ENCODE peak calls at places on chromosomes 3 and 15, in four cellular contexts. H is lung, W is PC-9, N is suprapubic skin. C is an unnamed sample.

GRCh38 chr3:159432721-159433300 is 555.8 kb upstream of the IL12A start:
- DNase-seq in H (no peak), N (no peak), W (no peak), C (no peak)

GRCh38 chr3:64634461-64634860 is 53.3 kb downstream of the ADAMTS9 start:
- DNase-seq in N (no peak), W (no peak), H (no peak), C (no peak)

GRCh38 chr3:36877930-36878685 is 66.7 kb downstream of the TRANK1 start:
- DNase-seq in H (no peak), W (no peak), N (no peak), C (no peak)

GRCh38 chr3:126914226-126914625 is 68.7 kb upstream of the PLXNA1 start:
- DNase-seq in N (no peak), H (no peak), W (no peak), C (no peak)

GRCh38 chr3:13002398-13003124 is 70.7 kb downstream of the IQSEC1 start:
- DNase-seq in N (no peak), H (no peak), W (no peak), C (no peak)

GRCh38 chr15:45790325-45790943 is 155.6 kb downstream of the SQOR start:
- DNase-seq in N (no peak), H (no peak), W (no peak), C (no peak)

GRCh38 chr3:55721716-55722484 is 234.8 kb upstream of the WNT5A start:
- DNase-seq in N (no peak), W (peak; percentile 53), H (peak; percentile 34), C (no peak)

GRCh38 chr3:10845240-10845761 is 29.3 kb downstream of the SLC6A11 start:
- DNase-seq in H (peak; percentile 30), W (no peak), N (no peak), C (no peak)

GRCh38 chr3:52277071-52277964 is 1.1 kb downstream of the WDR82 start:
- DNase-seq in N (no peak), W (peak; percentile 58), H (peak; percentile 82), C (peak; percentile 60)

GRCh38 chr3:46542344-46542743 is 23.8 kb downstream of the LRRC2 start:
- DNase-seq in H (peak; percentile 10), W (no peak), N (peak; percentile 1), C (no peak)

GRCh38 chr3:149501524-149501923 is 27.0 kb downstream of the TM4SF4 start:
- DNase-seq in N (no peak), W (peak; percentile 22), H (no peak), C (peak; percentile 76)

GRCh38 chr3:113297741-113298320 is 86.5 kb downstream of the BOC start:
- DNase-seq in N (no peak), W (no peak), H (no peak), C (no peak)

GRCh38 chr15:25541228-25541627 is 102.4 kb upstream of the UBE3A start:
- DNase-seq in W (no peak), N (no peak), H (no peak), C (no peak)

GRCh38 chr3:42683875-42684593 is 1.3 kb upstream of the KLHL40 start:
- DNase-seq in W (peak; percentile 56), H (peak; percentile 53), N (no peak), C (peak; percentile 95)

GRCh38 chr15:69185706-69186105 is 25.3 kb downstream of the GLCE start:
- DNase-seq in H (no peak), W (no peak), N (no peak), C (no peak)

GRCh38 chr15:97748576-97748975 is 211.9 kb upstream of the ARRDC4 start:
- DNase-seq in H (no peak), W (no peak), N (no peak), C (no peak)

GRCh38 chr3:179651687-179652466 is 963 bp upstream of the USP13 start:
- DNase-seq in W (no peak), N (no peak), H (no peak), C (no peak)

GRCh38 chr3:155602307-155602706 is 142.6 kb downstream of the PLCH1 start:
- DNase-seq in H (no peak), N (no peak), W (no peak), C (no peak)

GRCh38 chr3:117914540-117914939 is 1120.1 kb downstream of the IGSF11 start:
- DNase-seq in N (no peak), W (no peak), H (no peak), C (no peak)

GRCh38 chr3:70096376-70097055 is 97.0 kb downstream of the SAMMSON start:
- DNase-seq in H (no peak), N (no peak), W (no peak), C (no peak)

GRCh38 chr3:178583963-178584575 is 47.8 kb downstream of the KCNMB2 start:
- DNase-seq in H (no peak), N (no peak), W (no peak), C (no peak)

GRCh38 chr15:74173545-74174215 is at the start of gene ISLR:
- DNase-seq in W (no peak), H (no peak), N (peak; percentile 80), C (peak; percentile 70)

GRCh38 chr3:158791259-158791920 is 10.5 kb upstream of the MFSD1 start:
- DNase-seq in N (no peak), H (no peak), W (no peak), C (no peak)

GRCh38 chr3:131216801-131217200 is 164.8 kb upstream of the NUDT16 start:
- DNase-seq in N (no peak), H (no peak), W (peak; percentile 47), C (no peak)

GRCh38 chr15:81400640-81401236 is 26.7 kb upstream of the TMC3 start:
- DNase-seq in N (no peak), W (no peak), H (no peak), C (no peak)

GRCh38 chr3:16524196-16524595 is 10.7 kb upstream of the RFTN1 start:
- DNase-seq in H (no peak), N (no peak), W (no peak), C (no peak)

GRCh38 chr3:16528111-16528510 is 14.6 kb upstream of the RFTN1 start:
- DNase-seq in H (no peak), W (no peak), N (no peak), C (no peak)

GRCh38 chr3:16528581-16528993 is 15.1 kb upstream of the RFTN1 start:
- DNase-seq in W (no peak), H (no peak), N (no peak), C (peak; percentile 69)

GRCh38 chr3:16533928-16534913 is 20.7 kb upstream of the RFTN1 start:
- DNase-seq in N (no peak), W (no peak), H (no peak), C (no peak)

GRCh38 chr3:16529264-16529663 is 15.8 kb upstream of the RFTN1 start:
- DNase-seq in W (no peak), N (no peak), H (no peak), C (no peak)
- TF ChIP-seq CTCF in W (no peak), N (no peak), H (no peak), C (no peak)

GRCh38 chr3:152399374-152399773 is 130.6 kb downstream of the MBNL1 start:
- DNase-seq in N (no peak), W (no peak), H (no peak), C (no peak)
- H3K4me1 ChIP-seq in N (peaks cover 80% of the 10 kb centered on the region), W (peaks cover 15% of the 10 kb centered on the region), H (peaks cover 38% of the 10 kb centered on the region), C (peaks cover 79% of the 10 kb centered on the region)

DNA sequence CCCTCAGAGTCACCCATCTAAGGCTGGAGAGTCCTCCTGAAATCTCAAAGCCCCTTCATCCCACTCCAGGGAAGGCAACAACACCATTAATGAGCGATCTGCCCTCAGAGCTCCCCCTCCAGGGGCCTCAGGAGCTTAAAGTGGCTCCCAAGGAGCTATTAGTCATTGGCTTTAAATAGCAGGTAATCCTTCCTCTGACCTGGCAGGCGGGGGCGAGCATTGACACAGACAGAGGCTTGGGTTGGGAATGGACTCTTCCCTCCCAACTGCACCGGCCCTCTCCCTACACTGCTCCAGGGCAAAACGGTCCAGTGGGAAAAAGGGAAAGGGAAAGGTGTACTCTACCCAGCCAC is 1.4 kb downstream of the MFGE8 start:
- DNase-seq in N (no peak), W (no peak), H (no peak), C (peak; percentile 81)
- H3K27me3 ChIP-seq in N (no peaks in the 10 kb centered on the region), W (no peaks in the 10 kb centered on the region), H (no peaks in the 10 kb centered on the region), C (no peaks in the 10 kb centered on the region)

GRCh38 chr15:38992541-38993334 is 428.1 kb upstream of the RASGRP1 start:
- DNase-seq in N (no peak), W (no peak), H (no peak), C (no peak)

GRCh38 chr15:38991701-38992100 is 427.1 kb upstream of the RASGRP1 start:
- DNase-seq in N (no peak), H (no peak), W (peak; percentile 37), C (no peak)

GRCh38 chr15:38996111-38996541 is 431.5 kb upstream of the RASGRP1 start:
- DNase-seq in N (no peak), W (no peak), H (no peak), C (no peak)

GRCh38 chr15:38994310-38994709 is 429.7 kb upstream of the RASGRP1 start:
- DNase-seq in H (no peak), N (no peak), W (no peak), C (no peak)

GRCh38 chr15:38991126-38991525 is 426.5 kb upstream of the RASGRP1 start:
- DNase-seq in H (no peak), N (no peak), W (no peak), C (no peak)
- TF ChIP-seq CTCF in H (no peak), N (peak; percentile 14), W (peak; percentile 43), C (peak; percentile 34)

DNA sequence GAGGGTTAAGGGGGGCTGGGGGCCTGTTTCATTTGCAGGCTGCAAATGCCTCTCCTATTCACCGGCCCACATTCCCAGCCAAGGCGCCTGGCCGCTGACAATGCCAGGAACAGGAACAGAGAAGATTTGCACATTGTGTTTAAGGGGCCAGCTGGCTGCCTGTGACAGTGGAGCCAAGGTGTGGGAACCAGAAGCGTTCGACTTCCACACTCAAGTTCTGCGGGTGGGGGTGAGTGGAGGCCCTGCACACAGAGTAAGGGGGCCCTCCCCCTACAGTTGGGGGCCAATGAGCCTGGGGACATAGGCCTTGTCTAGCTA is 9.5 kb downstream of the IGDCC3 start:
- DNase-seq in W (peak; percentile 33), H (no peak), N (no peak), C (no peak)
- H3K4me1 ChIP-seq in W (peaks cover 49% of the 10 kb centered on the region), H (no peaks in the 10 kb centered on the region), N (no peaks in the 10 kb centered on the region), C (no peaks in the 10 kb centered on the region)

DNA sequence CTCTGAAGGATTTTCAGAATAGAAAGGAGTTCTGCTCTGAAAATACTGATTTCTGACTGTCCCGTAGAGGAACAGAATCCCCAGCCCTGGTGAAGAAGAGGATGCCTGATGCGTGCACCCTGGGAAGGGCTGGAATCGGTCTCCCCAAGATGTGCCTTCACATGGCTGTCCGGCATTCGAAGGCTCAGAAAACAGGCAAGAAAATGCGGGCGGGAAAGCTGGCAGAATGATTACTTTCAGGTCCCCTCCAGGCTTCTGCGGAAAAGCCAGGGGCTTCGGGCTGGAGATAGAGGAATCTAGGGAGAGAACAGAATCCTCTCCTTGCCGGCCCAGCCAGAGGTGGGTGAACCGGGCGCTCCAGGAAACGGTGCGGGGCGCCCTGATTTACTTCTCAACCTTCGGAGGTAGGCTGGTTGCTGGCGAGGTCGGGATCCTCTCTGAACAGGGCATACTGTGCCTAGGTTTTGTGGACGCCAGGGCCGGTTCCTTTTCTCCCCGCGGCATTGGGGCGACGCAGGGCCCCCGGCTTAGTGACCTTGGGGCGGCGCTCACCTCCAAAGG is 2.5 kb downstream of the FOXL2NB start:
- DNase-seq in H (no peak), W (no peak), N (peak; percentile 73), C (no peak)
- H3K27me3 ChIP-seq in H (no peaks in the 10 kb centered on the region), W (peaks cover 6% of the 10 kb centered on the region), N (peaks cover 93% of the 10 kb centered on the region), C (peaks cover 76% of the 10 kb centered on the region)